ENCODE peak calls at places on chromosomes 11 and 22, in six cellular contexts. H, B, R, O, Q and F are unnamed samples.

GRCh38 chr11:66268953-66269906 is 791 bp downstream of the RAB1B start:
- DNase-seq in H (no peak), B (no peak), R (no peak), O (peak; percentile 40), Q (no peak), F (peak; percentile 55)

GRCh38 chr11:30321321-30321720 is 1.6 kb upstream of the ARL14EP start:
- DNase-seq in H (no peak), B (no peak), R (no peak), O (no peak), Q (no peak), F (no peak)

GRCh38 chr11:125070699-125071254 is 7.7 kb downstream of the SLC37A2 start:
- DNase-seq in H (peak; percentile 21), B (no peak), R (no peak), O (peak; percentile 47), Q (no peak), F (peak; percentile 51)

GRCh38 chr11:27864046-27865025 is 164.1 kb upstream of the BDNF start:
- DNase-seq in H (no peak), B (no peak), R (no peak), O (no peak), Q (no peak), F (no peak)

GRCh38 chr11:2086239-2087040 is 52.7 kb downstream of the IGF2 start:
- DNase-seq in H (no peak), B (no peak), R (no peak), O (no peak), Q (no peak), F (no peak)

GRCh38 chr11:31803813-31804438 is 7.2 kb downstream of the PAX6 start:
- DNase-seq in H (no peak), B (peak; percentile 15), R (no peak), O (no peak), Q (no peak), F (no peak)

GRCh38 chr22:42644422-42645340 is 4.3 kb upstream of the ATP5MGL start:
- DNase-seq in H (no peak), B (no peak), R (no peak), O (no peak), Q (no peak), F (no peak)

GRCh38 chr11:27697679-27698275 is 2.5 kb downstream of the BDNF start:
- DNase-seq in H (no peak), B (no peak), R (no peak), O (no peak), Q (no peak), F (no peak)

GRCh38 chr11:111674941-111675340 is 72.7 kb downstream of the SIK2 start:
- DNase-seq in H (no peak), B (no peak), R (no peak), O (no peak), Q (no peak), F (no peak)

GRCh38 chr22:50586416-50586815 is 3.8 kb upstream of the CHKB start:
- DNase-seq in H (no peak), B (no peak), R (no peak), O (no peak), Q (no peak), F (no peak)